ENCODE peak calls at places on chromosomes 4 and X, in five cellular contexts. B is left ventricle myocardium superior, Y is GM23248, V is WERI-Rb-1, J is fibroblast of lung. O is an unnamed sample.

GRCh38 chr4:74437866-74438265 is 7.1 kb upstream of the AREG start:
- DNase-seq in J (no peak), V (no peak), Y (no peak), B (no peak), O (no peak)

GRCh38 chr4:69032847-69033638 is 63.2 kb upstream of the UGT2B7 start:
- DNase-seq in V (no peak), J (no peak), Y (no peak), B (no peak), O (peak)

GRCh38 chr4:53233396-53233795 is 132.5 kb downstream of the SCFD2 start:
- DNase-seq in Y (peak), B (no peak), J (peak), V (no peak), O (no peak)

GRCh38 chrX:17605676-17606075 is 131.6 kb upstream of the SCML1 start:
- DNase-seq in J (peak), B (no peak), Y (no peak), V (no peak), O (no peak)

GRCh38 chr4:72314869-72315268 is 254.2 kb downstream of the ADAMTS3 start:
- DNase-seq in V (no peak), J (peak), B (no peak), Y (peak), O (no peak)

GRCh38 chr4:86653237-86653865 is 59.2 kb downstream of the PTPN13 start:
- DNase-seq in Y (no peak), B (no peak), J (no peak), V (no peak), O (no peak)

GRCh38 chrX:37755073-37755472 is 24.8 kb upstream of the CYBB start:
- DNase-seq in Y (no peak), B (no peak), J (no peak), V (no peak), O (no peak)

GRCh38 chr4:85787133-85787532 is 312.2 kb downstream of the ARHGAP24 start:
- DNase-seq in B (no peak), J (peak), V (no peak), Y (peak), O (no peak)

GRCh38 chr4:182245041-182245440 is 1.8 kb downstream of the TENM3 start:
- DNase-seq in Y (no peak), J (no peak), V (no peak), B (no peak), O (no peak)

GRCh38 chrX:15786930-15787329 is 3.4 kb upstream of the ZRSR2 start:
- DNase-seq in Y (no peak), B (no peak), J (no peak), V (no peak), O (no peak)

GRCh38 chr4:88958080-88958479 is 98.9 kb downstream of the FAM13A start:
- DNase-seq in Y (no peak), J (no peak), V (no peak), B (no peak), O (no peak)

GRCh38 chr4:41359069-41359769 is 102.5 kb downstream of the UCHL1 start:
- DNase-seq in J (no peak), B (no peak), Y (no peak), V (peak), O (no peak)

GRCh38 chr4:80454040-80454439 is 118.5 kb downstream of the CFAP299 start:
- DNase-seq in J (no peak), V (no peak), B (no peak), Y (peak), O (no peak)

GRCh38 chr4:88027611-88028608 is 20.5 kb downstream of the PKD2 start:
- DNase-seq in V (no peak), B (no peak), J (peak), Y (peak), O (no peak)

GRCh38 chr4:154030747-154031146 is 241.9 kb upstream of the SFRP2 start:
- DNase-seq in V (no peak), Y (peak), B (no peak), J (no peak), O (no peak)

O was measured in left colon.